ENCODE peak calls at places on chromosomes 16 and 17, in six cellular contexts. One of them, this sample, is unnamed.

GRCh38 chr16:78324649-78325274 is 225.3 kb downstream of the WWOX start:
- DNase-seq in K562: peak
- DNase-seq in HepG2: peak
- DNase-seq in GM12878: no peak
- DNase-seq in SK-N-SH: no peak
- DNase-seq in HCT116: no peak
- DNase-seq in this sample: no peak

GRCh38 chr17:81956607-81957589 is 4.1 kb downstream of the NOTUM start:
- DNase-seq in HepG2: no peak
- DNase-seq in K562: no peak
- DNase-seq in GM12878: no peak
- DNase-seq in SK-N-SH: peak
- DNase-seq in HCT116: no peak
- DNase-seq in this sample: no peak

GRCh38 chr17:39487946-39488345 is 26.7 kb downstream of the CDK12 start:
- DNase-seq in HCT116: no peak
- DNase-seq in SK-N-SH: no peak
- DNase-seq in K562: no peak
- DNase-seq in HepG2: no peak
- DNase-seq in GM12878: no peak
- DNase-seq in this sample: no peak

GRCh38 chr17:81419333-81419885 is 24.2 kb downstream of the BAHCC1 start:
- DNase-seq in K562: peak
- DNase-seq in SK-N-SH: peak
- DNase-seq in HepG2: no peak
- DNase-seq in GM12878: no peak
- DNase-seq in HCT116: peak
- DNase-seq in this sample: no peak

GRCh38 chr17:74532115-74532514 is 840 bp upstream of the CD300LB start:
- DNase-seq in HepG2: no peak
- DNase-seq in SK-N-SH: no peak
- DNase-seq in GM12878: no peak
- DNase-seq in K562: no peak
- DNase-seq in HCT116: no peak
- DNase-seq in this sample: peak

GRCh38 chr17:39596543-39597267 is 11.0 kb downstream of the NEUROD2 start:
- DNase-seq in K562: no peak
- DNase-seq in HCT116: no peak
- DNase-seq in HepG2: no peak
- DNase-seq in GM12878: no peak
- DNase-seq in SK-N-SH: peak
- DNase-seq in this sample: no peak

GRCh38 chr17:55585629-55586028 is 74.4 kb upstream of the SMIM36 start:
- DNase-seq in HepG2: no peak
- DNase-seq in K562: no peak
- DNase-seq in GM12878: no peak
- DNase-seq in HCT116: no peak
- DNase-seq in SK-N-SH: no peak
- DNase-seq in this sample: no peak

GRCh38 chr17:55295411-55296170 is 30.8 kb downstream of the HLF start:
- DNase-seq in HepG2: peak
- DNase-seq in GM12878: no peak
- DNase-seq in K562: peak
- DNase-seq in HCT116: peak
- DNase-seq in SK-N-SH: peak
- DNase-seq in this sample: peak

GRCh38 chr16:85052536-85052935 is 24.9 kb downstream of the KIAA0513 start:
- DNase-seq in HepG2: no peak
- DNase-seq in HCT116: no peak
- DNase-seq in K562: no peak
- DNase-seq in GM12878: no peak
- DNase-seq in SK-N-SH: no peak
- DNase-seq in this sample: no peak

GRCh38 chr16:350203-350602 is 2.3 kb downstream of the AXIN1 start:
- DNase-seq in HepG2: no peak
- DNase-seq in SK-N-SH: no peak
- DNase-seq in HCT116: no peak
- DNase-seq in GM12878: no peak
- DNase-seq in K562: no peak
- DNase-seq in this sample: no peak

GRCh38 chr17:39823407-39824054 is 40.6 kb downstream of the IKZF3 start:
- DNase-seq in SK-N-SH: no peak
- DNase-seq in K562: no peak
- DNase-seq in HepG2: no peak
- DNase-seq in HCT116: no peak
- DNase-seq in GM12878: no peak
- DNase-seq in this sample: peak

GRCh38 chr17:34493903-34494302 is 85.5 kb upstream of the TMEM132E start:
- DNase-seq in HepG2: no peak
- DNase-seq in HCT116: no peak
- DNase-seq in GM12878: no peak
- DNase-seq in SK-N-SH: no peak
- DNase-seq in K562: no peak
- DNase-seq in this sample: no peak

GRCh38 chr17:49553676-49554335 is 21.9 kb upstream of the NXPH3 start:
- DNase-seq in SK-N-SH: peak
- DNase-seq in K562: peak
- DNase-seq in HCT116: no peak
- DNase-seq in HepG2: no peak
- DNase-seq in GM12878: no peak
- DNase-seq in this sample: no peak
- TF ChIP-seq JUND in SK-N-SH: no peak
- TF ChIP-seq JUND in K562: no peak
- TF ChIP-seq JUND in HCT116: no peak
- TF ChIP-seq JUND in HepG2: no peak
- TF ChIP-seq JUND in GM12878: no peak
- TF ChIP-seq JUND in this sample: no peak

GRCh38 chr17:31568140-31568938 is 176.9 kb downstream of the RAB11FIP4 start:
- DNase-seq in SK-N-SH: peak
- DNase-seq in K562: no peak
- DNase-seq in HepG2: no peak
- DNase-seq in GM12878: no peak
- DNase-seq in HCT116: no peak
- DNase-seq in this sample: no peak
- TF ChIP-seq JUND in SK-N-SH: no peak
- TF ChIP-seq JUND in K562: no peak
- TF ChIP-seq JUND in HepG2: no peak
- TF ChIP-seq JUND in GM12878: no peak
- TF ChIP-seq JUND in HCT116: no peak
- TF ChIP-seq JUND in this sample: no peak

GRCh38 chr17:72380120-72380519 is 259.3 kb downstream of the SOX9 start:
- DNase-seq in HepG2: no peak
- DNase-seq in K562: no peak
- DNase-seq in SK-N-SH: peak
- DNase-seq in GM12878: no peak
- DNase-seq in HCT116: no peak
- DNase-seq in this sample: no peak

GRCh38 chr17:72383053-72383847 is 262.4 kb downstream of the SOX9 start:
- DNase-seq in HepG2: no peak
- DNase-seq in K562: no peak
- DNase-seq in GM12878: no peak
- DNase-seq in HCT116: no peak
- DNase-seq in SK-N-SH: no peak
- DNase-seq in this sample: no peak

GRCh38 chr17:72378414-72379395 is 257.9 kb downstream of the SOX9 start:
- DNase-seq in GM12878: no peak
- DNase-seq in HepG2: no peak
- DNase-seq in HCT116: no peak
- DNase-seq in SK-N-SH: peak
- DNase-seq in K562: no peak
- DNase-seq in this sample: no peak

GRCh38 chr17:72381597-72382397 is 261.0 kb downstream of the SOX9 start:
- DNase-seq in HCT116: peak
- DNase-seq in SK-N-SH: peak
- DNase-seq in GM12878: no peak
- DNase-seq in K562: no peak
- DNase-seq in HepG2: no peak
- DNase-seq in this sample: no peak

GRCh38 chr17:72380737-72381136 is 259.9 kb downstream of the SOX9 start:
- DNase-seq in GM12878: no peak
- DNase-seq in SK-N-SH: peak
- DNase-seq in HCT116: no peak
- DNase-seq in K562: no peak
- DNase-seq in HepG2: no peak
- DNase-seq in this sample: no peak
- TF ChIP-seq JUND in GM12878: no peak
- TF ChIP-seq JUND in SK-N-SH: no peak
- TF ChIP-seq JUND in HCT116: no peak
- TF ChIP-seq JUND in K562: no peak
- TF ChIP-seq JUND in HepG2: no peak
- TF ChIP-seq JUND in this sample: no peak

DNA sequence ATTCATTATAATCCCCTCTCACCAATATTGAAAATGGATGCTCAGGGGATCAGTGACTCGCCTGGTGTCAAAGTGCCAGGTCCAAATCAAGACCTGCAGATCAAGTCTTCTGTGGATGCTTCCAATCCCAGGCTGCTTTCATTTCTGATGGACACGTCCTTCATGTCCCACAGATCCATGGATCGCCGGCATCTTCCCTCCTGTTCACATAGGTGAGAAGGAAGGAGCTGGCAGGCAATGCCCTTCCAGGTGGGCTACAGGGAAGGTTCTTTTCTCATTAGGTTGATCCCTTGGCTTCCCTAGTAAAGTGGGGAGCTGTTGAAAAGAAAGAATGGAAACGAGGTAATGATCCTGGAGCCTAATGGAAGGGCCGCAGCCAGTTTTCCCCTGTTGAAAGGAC is 159.7 kb upstream of the RPH3AL start:
- DNase-seq in GM12878: no peak
- DNase-seq in SK-N-SH: no peak
- DNase-seq in K562: no peak
- DNase-seq in HepG2: no peak
- DNase-seq in HCT116: no peak
- DNase-seq in this sample: no peak
- TF ChIP-seq JUND in GM12878: no peak
- TF ChIP-seq JUND in SK-N-SH: no peak
- TF ChIP-seq JUND in K562: no peak
- TF ChIP-seq JUND in HepG2: no peak
- TF ChIP-seq JUND in HCT116: no peak
- TF ChIP-seq JUND in this sample: no peak

DNA sequence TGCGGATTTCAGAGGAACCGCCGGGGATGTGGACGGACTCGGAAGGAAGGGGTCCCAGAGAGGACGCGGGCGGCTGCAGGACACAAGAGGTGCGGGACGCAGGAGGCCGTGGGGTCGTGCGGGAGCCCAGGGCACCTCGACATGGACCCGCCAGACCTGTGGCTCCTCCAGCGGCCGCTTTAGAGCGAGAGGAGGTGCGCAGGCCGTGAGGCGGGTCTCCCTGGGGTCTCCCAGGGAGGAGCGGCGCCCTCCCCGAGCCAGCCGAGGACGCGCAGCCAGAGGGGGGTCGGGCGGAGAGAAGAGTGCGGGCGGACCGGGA is 6.8 kb upstream of the FLYWCH1 start:
- DNase-seq in HepG2: no peak
- DNase-seq in K562: no peak
- DNase-seq in HCT116: no peak
- DNase-seq in GM12878: no peak
- DNase-seq in SK-N-SH: no peak
- DNase-seq in this sample: no peak
- TF ChIP-seq JUND in HepG2: no peak
- TF ChIP-seq JUND in K562: no peak
- TF ChIP-seq JUND in HCT116: no peak
- TF ChIP-seq JUND in GM12878: no peak
- TF ChIP-seq JUND in SK-N-SH: no peak
- TF ChIP-seq JUND in this sample: no peak

GRCh38 chr17:6286239-6286638 is 148.7 kb downstream of the AIPL1 start:
- DNase-seq in K562: peak
- DNase-seq in HCT116: peak
- DNase-seq in GM12878: no peak
- DNase-seq in HepG2: peak
- DNase-seq in SK-N-SH: no peak
- DNase-seq in this sample: no peak
- TF ChIP-seq JUND in K562: no peak
- TF ChIP-seq JUND in HCT116: no peak
- TF ChIP-seq JUND in GM12878: no peak
- TF ChIP-seq JUND in HepG2: no peak
- TF ChIP-seq JUND in SK-N-SH: no peak
- TF ChIP-seq JUND in this sample: no peak

This sample was measured in T47D.